ENCODE peak calls at places on chromosome 18, in five cellular contexts. Q, J, O, X and U are unnamed samples.

GRCh38 chr18:58313491-58314032 is 269.5 kb downstream of the NEDD4L start:
- DNase-seq in Q (no peak), O (peak; percentile 39), X (no peak), J (no peak), U (peak; percentile 21)

GRCh38 chr18:12694032-12694431 is 8.5 kb downstream of the CEP76 start:
- DNase-seq in X (no peak), Q (no peak), O (no peak), J (no peak), U (no peak)

GRCh38 chr18:79507546-79508480 is 112.1 kb downstream of the NFATC1 start:
- DNase-seq in O (peak; percentile 87), X (peak; percentile 58), Q (no peak), J (no peak), U (peak; percentile 77)

GRCh38 chr18:7133181-7133580 is 15.6 kb upstream of the LAMA1 start:
- DNase-seq in Q (no peak), J (no peak), X (peak; percentile 72), O (no peak), U (peak; percentile 48)

GRCh38 chr18:74604774-74605173 is 7.1 kb downstream of the ZNF407 start:
- DNase-seq in X (peak; percentile 51), J (no peak), O (no peak), Q (no peak), U (peak; percentile 46)

GRCh38 chr18:37476182-37476581 is 89.4 kb downstream of the CELF4 start:
- DNase-seq in Q (no peak), O (no peak), J (peak; percentile 25), X (peak; percentile 16), U (peak; percentile 38)

GRCh38 chr18:52343138-52343537 is 3.1 kb downstream of the DCC start:
- DNase-seq in O (no peak), J (no peak), Q (peak; percentile 1), X (no peak), U (no peak)

GRCh38 chr18:52237551-52237950 is 102.4 kb upstream of the DCC start:
- DNase-seq in J (no peak), O (no peak), Q (no peak), X (no peak), U (no peak)

GRCh38 chr18:79139206-79139605 is 70.0 kb downstream of the ATP9B start:
- DNase-seq in J (no peak), X (peak; percentile 8), O (no peak), Q (no peak), U (peak; percentile 10)

GRCh38 chr18:77207540-77207939 is 42.1 kb upstream of the GALR1 start:
- DNase-seq in X (peak; percentile 75), O (peak; percentile 70), Q (no peak), J (peak; percentile 1), U (peak; percentile 88)

GRCh38 chr18:8559612-8560011 is 49.6 kb upstream of the RAB12 start:
- DNase-seq in X (peak; percentile 3), J (no peak), Q (no peak), O (no peak), U (no peak)

GRCh38 chr18:28904789-28905364 is 727.9 kb upstream of the CDH2 start:
- DNase-seq in O (no peak), X (no peak), Q (no peak), J (no peak), U (no peak)

GRCh38 chr18:3869848-3870247 is 419.9 kb downstream of the TGIF1 start:
- DNase-seq in X (peak; percentile 68), Q (peak; percentile 18), O (no peak), J (peak; percentile 61), U (peak; percentile 83)

GRCh38 chr18:43422483-43422882 is 145.2 kb upstream of the SYT4 start:
- DNase-seq in O (no peak), J (no peak), Q (peak; percentile 11), X (no peak), U (peak; percentile 4)

GRCh38 chr18:183769-184168 is 25.4 kb downstream of the USP14 start:
- DNase-seq in Q (no peak), O (no peak), X (peak; percentile 41), J (peak; percentile 52), U (peak; percentile 45)

GRCh38 chr18:78727057-78727739 is 252.4 kb upstream of the SALL3 start:
- DNase-seq in O (no peak), Q (no peak), J (no peak), X (no peak), U (no peak)

GRCh38 chr18:37393945-37394609 is 171.5 kb downstream of the CELF4 start:
- DNase-seq in Q (peak; percentile 87), O (peak; percentile 85), J (peak; percentile 64), X (peak; percentile 69), U (peak; percentile 95)

GRCh38 chr18:79552696-79553095 is 126.9 kb upstream of the CTDP1 start:
- DNase-seq in O (no peak), X (no peak), J (no peak), Q (no peak), U (no peak)

GRCh38 chr18:36186461-36187137 is 698 bp upstream of the MOCOS start:
- DNase-seq in Q (no peak), O (peak; percentile 50), X (no peak), J (no peak), U (peak; percentile 13)

GRCh38 chr18:69400976-69401474 is 337 bp downstream of the DOK6 start:
- DNase-seq in X (peak; percentile 22), Q (no peak), J (no peak), O (peak; percentile 15), U (peak; percentile 41)

GRCh38 chr18:49784427-49785185 is 28.7 kb downstream of the ACAA2 start:
- DNase-seq in J (no peak), O (no peak), Q (no peak), X (peak; percentile 20), U (peak; percentile 34)

GRCh38 chr18:78107363-78107762 is 857.7 kb downstream of the GALR1 start:
- DNase-seq in X (no peak), J (no peak), Q (no peak), O (no peak), U (no peak)

GRCh38 chr18:62372156-62372555 is 47.0 kb downstream of the TNFRSF11A start:
- DNase-seq in Q (peak; percentile 58), O (no peak), J (peak; percentile 89), X (no peak), U (no peak)

GRCh38 chr18:63979409-63979908 is 9.6 kb downstream of the SERPINB8 start:
- DNase-seq in O (no peak), J (peak; percentile 31), Q (peak; percentile 24), X (peak; percentile 71), U (peak; percentile 84)

GRCh38 chr18:26656944-26657536 is 108.7 kb upstream of the KCTD1 start:
- DNase-seq in Q (peak; percentile 68), O (peak; percentile 90), J (peak; percentile 20), X (peak; percentile 51), U (peak; percentile 78)

GRCh38 chr18:31061945-31062344 is 19.4 kb upstream of the DSC3 start:
- DNase-seq in Q (no peak), X (no peak), O (no peak), J (no peak), U (no peak)

GRCh38 chr18:9147440-9148238 is 11.1 kb downstream of the ANKRD12 start:
- DNase-seq in X (peak; percentile 85), J (peak; percentile 8), O (no peak), Q (no peak), U (peak; percentile 87)

GRCh38 chr18:24917767-24918166 is 434.2 kb downstream of the ZNF521 start:
- DNase-seq in X (no peak), O (no peak), J (no peak), Q (no peak), U (no peak)

GRCh38 chr18:35756506-35757117 is 175.1 kb downstream of the GALNT1 start:
- DNase-seq in O (no peak), J (peak; percentile 64), X (peak; percentile 71), Q (peak; percentile 48), U (peak; percentile 77)

GRCh38 chr18:55968550-55968949 is 380.6 kb upstream of the TCF4 start:
- DNase-seq in J (no peak), Q (no peak), X (no peak), O (no peak), U (no peak)

GRCh38 chr18:1805526-1805925 is 765.8 kb downstream of the METTL4 start:
- DNase-seq in J (no peak), O (no peak), X (no peak), Q (no peak), U (no peak)

GRCh38 chr18:54946149-54946581 is 13.1 kb downstream of the CCDC68 start:
- DNase-seq in Q (no peak), J (no peak), X (peak; percentile 78), O (peak; percentile 67), U (peak; percentile 59)

GRCh38 chr18:48804856-48805610 is 145.7 kb downstream of the SMAD7 start:
- DNase-seq in X (no peak), O (no peak), Q (no peak), J (no peak), U (no peak)

GRCh38 chr18:78796693-78797455 is 182.7 kb upstream of the SALL3 start:
- DNase-seq in O (no peak), J (no peak), Q (no peak), X (no peak), U (no peak)

GRCh38 chr18:63604791-63605567 is 17.8 kb downstream of the SERPINB13 start:
- DNase-seq in X (no peak), J (no peak), Q (no peak), O (no peak), U (no peak)

GRCh38 chr18:59778434-59778833 is 81.2 kb upstream of the CCBE1 start:
- DNase-seq in X (no peak), J (no peak), O (no peak), Q (no peak), U (no peak)

GRCh38 chr18:55413474-55413873 is 174.5 kb downstream of the TCF4 start:
- DNase-seq in J (no peak), O (no peak), Q (no peak), X (no peak), U (peak; percentile 75)

GRCh38 chr18:50704541-50704940 is 115.3 kb downstream of the MRO start:
- DNase-seq in X (no peak), Q (no peak), J (no peak), O (no peak), U (peak; percentile 18)

GRCh38 chr18:61435064-61435652 is 101.9 kb downstream of the CDH20 start:
- DNase-seq in X (peak; percentile 4), Q (no peak), O (no peak), J (peak; percentile 18), U (peak; percentile 33)

GRCh38 chr18:26103579-26103978 is 13.2 kb upstream of the SS18 start:
- DNase-seq in X (peak; percentile 2), O (no peak), Q (no peak), J (no peak), U (no peak)